ENCODE peak calls at places on chromosome 17, in four cellular contexts. One of them, this sample, is unnamed.

GRCh38 chr17:68394608-68395331 is 62.5 kb downstream of the WIPI1 start:
- DNase-seq in fibroblast of lung: no peak
- DNase-seq in GM23338: no peak
- DNase-seq in PC-9: no peak
- DNase-seq in this sample: no peak

GRCh38 chr17:49603238-49603637 is 27.6 kb downstream of the NXPH3 start:
- DNase-seq in fibroblast of lung: no peak
- DNase-seq in GM23338: no peak
- DNase-seq in PC-9: no peak
- DNase-seq in this sample: no peak

GRCh38 chr17:75267146-75267402 is 4.0 kb downstream of the MIF4GD start:
- DNase-seq in fibroblast of lung: no peak
- DNase-seq in GM23338: no peak
- DNase-seq in PC-9: no peak
- DNase-seq in this sample: no peak

GRCh38 chr17:57823469-57824401 is 26.1 kb downstream of the MRPS23 start:
- DNase-seq in fibroblast of lung: peak; percentile 51
- DNase-seq in GM23338: no peak
- DNase-seq in PC-9: no peak
- DNase-seq in this sample: no peak

GRCh38 chr17:67491009-67491677 is 114.1 kb downstream of the PITPNC1 start:
- DNase-seq in fibroblast of lung: peak; percentile 99
- DNase-seq in GM23338: peak; percentile 61
- DNase-seq in PC-9: peak; percentile 77
- DNase-seq in this sample: peak; percentile 19

GRCh38 chr17:56292628-56293027 is 139.4 kb downstream of the ANKFN1 start:
- DNase-seq in fibroblast of lung: no peak
- DNase-seq in GM23338: no peak
- DNase-seq in PC-9: no peak
- DNase-seq in this sample: no peak

GRCh38 chr17:5585814-5586558 is 1.7 kb upstream of the NLRP1 start:
- DNase-seq in fibroblast of lung: peak; percentile 26
- DNase-seq in GM23338: peak; percentile 38
- DNase-seq in PC-9: peak; percentile 15
- DNase-seq in this sample: no peak

GRCh38 chr17:2412561-2413021 is 11.7 kb upstream of the MNT start:
- DNase-seq in fibroblast of lung: peak; percentile 44
- DNase-seq in GM23338: peak; percentile 58
- DNase-seq in PC-9: no peak
- DNase-seq in this sample: no peak

GRCh38 chr17:19304209-19304608 is 58.3 kb downstream of the B9D1 start:
- DNase-seq in fibroblast of lung: peak; percentile 53
- DNase-seq in GM23338: no peak
- DNase-seq in PC-9: no peak
- DNase-seq in this sample: no peak

GRCh38 chr17:18185832-18186231 is 2.2 kb downstream of the ALKBH5 start:
- DNase-seq in fibroblast of lung: peak; percentile 9
- DNase-seq in GM23338: no peak
- DNase-seq in PC-9: no peak
- DNase-seq in this sample: no peak

GRCh38 chr17:4858880-4859260 is 25.7 kb downstream of the MINK1 start:
- DNase-seq in fibroblast of lung: no peak
- DNase-seq in GM23338: peak; percentile 40
- DNase-seq in PC-9: peak; percentile 84
- DNase-seq in this sample: peak; percentile 67

GRCh38 chr17:9424071-9424640 is 151.5 kb downstream of the STX8 start:
- DNase-seq in fibroblast of lung: no peak
- DNase-seq in GM23338: peak; percentile 84
- DNase-seq in PC-9: no peak
- DNase-seq in this sample: no peak

GRCh38 chr17:7988750-7989178 is 13.7 kb upstream of the GUCY2D start:
- DNase-seq in fibroblast of lung: peak; percentile 90
- DNase-seq in GM23338: peak; percentile 79
- DNase-seq in PC-9: peak; percentile 50
- DNase-seq in this sample: peak; percentile 57

GRCh38 chr17:17565471-17566365 is 25.8 kb downstream of the PEMT start:
- DNase-seq in fibroblast of lung: peak; percentile 19
- DNase-seq in GM23338: no peak
- DNase-seq in PC-9: no peak
- DNase-seq in this sample: no peak

GRCh38 chr17:19771971-19772630 is 24.0 kb upstream of the ALDH3A1 start:
- DNase-seq in fibroblast of lung: no peak
- DNase-seq in GM23338: no peak
- DNase-seq in PC-9: no peak
- DNase-seq in this sample: no peak

GRCh38 chr17:47742319-47743181 is 9.5 kb downstream of the TBX21 start:
- DNase-seq in fibroblast of lung: no peak
- DNase-seq in GM23338: peak; percentile 83
- DNase-seq in PC-9: no peak
- DNase-seq in this sample: no peak

GRCh38 chr17:55067697-55068439 is 99.3 kb downstream of the STXBP4 start:
- DNase-seq in fibroblast of lung: peak; percentile 17
- DNase-seq in GM23338: no peak
- DNase-seq in PC-9: no peak
- DNase-seq in this sample: no peak

GRCh38 chr17:333626-334396 is 18.8 kb downstream of the RPH3AL start:
- DNase-seq in fibroblast of lung: peak; percentile 19
- DNase-seq in GM23338: peak; percentile 57
- DNase-seq in PC-9: no peak
- DNase-seq in this sample: no peak

GRCh38 chr17:2563061-2563460 is 30.4 kb upstream of the PAFAH1B1 start:
- DNase-seq in fibroblast of lung: no peak
- DNase-seq in GM23338: no peak
- DNase-seq in PC-9: no peak
- DNase-seq in this sample: peak; percentile 95

GRCh38 chr17:2854662-2855061 is 58.4 kb downstream of the RAP1GAP2 start:
- DNase-seq in fibroblast of lung: no peak
- DNase-seq in GM23338: peak; percentile 51
- DNase-seq in PC-9: peak; percentile 34
- DNase-seq in this sample: no peak

GRCh38 chr17:9389116-9389515 is 186.5 kb downstream of the STX8 start:
- DNase-seq in fibroblast of lung: peak; percentile 56
- DNase-seq in GM23338: no peak
- DNase-seq in PC-9: peak; percentile 39
- DNase-seq in this sample: no peak

GRCh38 chr17:76940738-76941350 is 72.6 kb downstream of the MGAT5B start:
- DNase-seq in fibroblast of lung: no peak
- DNase-seq in GM23338: peak; percentile 90
- DNase-seq in PC-9: no peak
- DNase-seq in this sample: no peak

GRCh38 chr17:34616148-34616547 is 36.8 kb downstream of the TMEM132E start:
- DNase-seq in fibroblast of lung: no peak
- DNase-seq in GM23338: peak; percentile 64
- DNase-seq in PC-9: no peak
- DNase-seq in this sample: no peak

GRCh38 chr17:27797390-27798091 is 2.8 kb downstream of the NOS2 start:
- DNase-seq in fibroblast of lung: no peak
- DNase-seq in GM23338: peak; percentile 64
- DNase-seq in PC-9: no peak
- DNase-seq in this sample: no peak

GRCh38 chr17:82751571-82752370 is at the start of gene TBCD:
- DNase-seq in fibroblast of lung: peak; percentile 90
- DNase-seq in GM23338: peak; percentile 87
- DNase-seq in PC-9: peak; percentile 81
- DNase-seq in this sample: no peak
- TF ChIP-seq EZH2 in fibroblast of lung: no peak
- TF ChIP-seq EZH2 in GM23338: no peak
- TF ChIP-seq EZH2 in PC-9: no peak
- TF ChIP-seq EZH2 in this sample: no peak

DNA sequence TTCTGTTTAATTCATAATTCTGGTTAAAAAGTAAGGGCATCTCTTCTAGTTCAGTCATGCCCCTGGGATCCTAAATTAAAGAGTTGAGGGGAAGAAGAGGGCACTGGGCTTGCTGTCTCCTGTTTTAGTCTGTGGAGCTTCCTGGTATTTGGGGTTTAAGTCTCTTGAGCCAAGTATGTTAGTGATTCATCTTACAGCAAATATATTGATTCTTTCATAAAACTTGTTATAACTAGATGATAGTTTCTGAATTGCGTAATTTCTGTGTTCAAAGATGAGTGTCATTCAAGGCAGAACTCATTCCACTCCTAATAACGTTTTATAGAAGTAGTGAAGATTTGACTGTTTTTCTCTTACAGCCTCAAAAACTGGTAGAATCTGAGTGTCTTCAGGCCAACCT is 1.7 kb downstream of the TXNDC17 start:
- DNase-seq in fibroblast of lung: no peak
- DNase-seq in GM23338: no peak
- DNase-seq in PC-9: no peak
- DNase-seq in this sample: no peak
- H3K79me2 ChIP-seq in fibroblast of lung: peaks cover 47% of the 10 kb centered on the region
- H3K79me2 ChIP-seq in GM23338: peaks cover 55% of the 10 kb centered on the region
- H3K79me2 ChIP-seq in PC-9: peaks cover 82% of the 10 kb centered on the region
- H3K79me2 ChIP-seq in this sample: peaks cover 70% of the 10 kb centered on the region

DNA sequence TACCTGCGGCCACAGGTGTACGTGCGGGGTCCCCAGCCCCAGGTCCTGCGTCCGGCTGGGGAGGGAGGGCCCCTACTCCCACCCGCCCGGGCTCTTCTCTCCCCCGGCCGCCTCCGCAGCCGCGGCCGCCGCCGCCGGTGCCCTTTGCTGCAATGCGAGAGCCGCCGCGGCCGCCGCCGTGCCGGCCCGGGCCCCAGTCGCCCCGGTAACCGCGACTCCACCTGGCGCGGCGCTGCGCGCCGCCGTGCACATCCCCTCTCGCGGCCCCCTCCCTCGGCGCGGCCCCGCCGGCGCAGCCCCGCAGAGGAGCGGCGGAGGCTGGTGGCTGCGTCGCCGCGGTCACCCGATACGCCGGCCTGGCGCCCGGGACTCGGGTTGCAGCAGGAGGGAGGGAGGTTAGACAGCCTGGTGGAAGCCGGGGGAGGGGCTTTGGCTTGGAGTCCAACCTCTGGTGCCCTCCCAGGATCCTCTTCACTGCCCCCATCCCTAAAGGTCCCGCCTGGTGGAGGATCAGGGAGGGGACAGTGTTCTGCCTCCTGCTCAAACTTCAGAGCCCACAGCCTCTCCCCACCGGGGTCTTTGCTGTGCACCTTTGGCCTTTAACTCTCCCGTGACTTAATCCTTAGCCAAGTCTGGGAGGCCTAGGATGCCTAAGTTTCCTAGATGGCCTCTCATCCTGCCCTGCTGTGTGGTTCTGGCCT is 32.9 kb downstream of the SRCIN1 start:
- DNase-seq in fibroblast of lung: no peak
- DNase-seq in GM23338: peak; percentile 77
- DNase-seq in PC-9: peak; percentile 47
- DNase-seq in this sample: no peak
- TF ChIP-seq EZH2 in fibroblast of lung: peak; percentile 99
- TF ChIP-seq EZH2 in GM23338: no peak
- TF ChIP-seq EZH2 in PC-9: no peak
- TF ChIP-seq EZH2 in this sample: peak; percentile 98

GRCh38 chr17:78728495-78728894 is 53.6 kb downstream of the CYTH1 start:
- DNase-seq in fibroblast of lung: no peak
- DNase-seq in GM23338: no peak
- DNase-seq in PC-9: no peak
- DNase-seq in this sample: no peak
- H3K79me2 ChIP-seq in fibroblast of lung: no peaks in the 10 kb centered on the region
- H3K79me2 ChIP-seq in GM23338: peaks cover 32% of the 10 kb centered on the region
- H3K79me2 ChIP-seq in PC-9: peaks cover 49% of the 10 kb centered on the region
- H3K79me2 ChIP-seq in this sample: peaks cover 85% of the 10 kb centered on the region

DNA sequence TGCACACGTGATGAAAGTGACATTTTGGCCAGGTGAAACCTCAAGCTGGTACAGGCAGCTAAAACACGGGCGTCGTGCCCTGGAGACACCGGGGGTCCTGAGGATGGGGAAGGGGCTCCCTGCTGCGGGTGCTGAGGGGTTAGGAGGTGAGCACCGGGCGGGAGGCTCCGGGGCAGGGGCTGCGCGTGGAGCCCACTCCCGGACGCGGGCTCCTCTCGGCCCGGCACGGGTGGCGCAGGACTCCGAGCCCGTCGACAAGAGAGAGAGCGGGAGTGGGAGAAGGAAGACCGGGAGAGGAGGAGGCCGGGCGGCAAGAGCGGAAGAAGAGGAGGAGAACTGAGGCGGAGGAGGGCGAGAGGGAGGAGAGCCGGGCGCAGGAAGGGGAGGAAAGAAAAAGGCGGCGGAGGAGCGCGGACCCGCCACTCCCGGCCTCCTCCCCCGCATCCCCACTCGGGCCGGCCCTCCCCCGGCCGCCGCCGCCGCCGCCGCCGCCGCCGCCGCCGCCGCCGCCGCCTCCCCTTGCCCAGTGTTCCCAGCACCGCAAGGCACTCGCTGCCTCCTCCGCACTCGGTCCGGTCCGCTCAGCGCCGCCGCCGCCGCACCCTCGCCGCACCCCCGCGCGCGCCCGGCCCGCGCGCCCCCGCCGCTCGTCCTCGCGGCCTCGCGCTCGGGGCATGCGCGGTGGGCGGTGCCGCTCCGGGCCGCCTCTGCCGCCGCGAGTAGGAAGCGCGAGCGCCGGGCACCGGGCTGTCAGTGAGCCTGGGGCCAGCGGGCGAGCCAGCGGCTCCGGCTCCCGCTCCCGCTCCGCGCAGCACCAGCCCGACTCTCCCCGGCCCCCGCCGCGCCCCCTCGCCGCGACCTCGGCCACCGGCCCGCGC is at the start of gene PRKCA:
- DNase-seq in fibroblast of lung: peak; percentile 72
- DNase-seq in GM23338: peak; percentile 82
- DNase-seq in PC-9: peak; percentile 83
- DNase-seq in this sample: no peak
- TF ChIP-seq EZH2 in fibroblast of lung: no peak
- TF ChIP-seq EZH2 in GM23338: no peak
- TF ChIP-seq EZH2 in PC-9: no peak
- TF ChIP-seq EZH2 in this sample: no peak

GRCh38 chr17:30600830-30601494 is 123.8 kb downstream of the GOSR1 start:
- DNase-seq in fibroblast of lung: peak; percentile 22
- DNase-seq in GM23338: peak; percentile 27
- DNase-seq in PC-9: peak; percentile 9
- DNase-seq in this sample: no peak
- H3K79me2 ChIP-seq in fibroblast of lung: peaks cover 28% of the 10 kb centered on the region
- H3K79me2 ChIP-seq in GM23338: peaks cover 49% of the 10 kb centered on the region
- H3K79me2 ChIP-seq in PC-9: peaks cover 37% of the 10 kb centered on the region
- H3K79me2 ChIP-seq in this sample: peaks cover 30% of the 10 kb centered on the region

DNA sequence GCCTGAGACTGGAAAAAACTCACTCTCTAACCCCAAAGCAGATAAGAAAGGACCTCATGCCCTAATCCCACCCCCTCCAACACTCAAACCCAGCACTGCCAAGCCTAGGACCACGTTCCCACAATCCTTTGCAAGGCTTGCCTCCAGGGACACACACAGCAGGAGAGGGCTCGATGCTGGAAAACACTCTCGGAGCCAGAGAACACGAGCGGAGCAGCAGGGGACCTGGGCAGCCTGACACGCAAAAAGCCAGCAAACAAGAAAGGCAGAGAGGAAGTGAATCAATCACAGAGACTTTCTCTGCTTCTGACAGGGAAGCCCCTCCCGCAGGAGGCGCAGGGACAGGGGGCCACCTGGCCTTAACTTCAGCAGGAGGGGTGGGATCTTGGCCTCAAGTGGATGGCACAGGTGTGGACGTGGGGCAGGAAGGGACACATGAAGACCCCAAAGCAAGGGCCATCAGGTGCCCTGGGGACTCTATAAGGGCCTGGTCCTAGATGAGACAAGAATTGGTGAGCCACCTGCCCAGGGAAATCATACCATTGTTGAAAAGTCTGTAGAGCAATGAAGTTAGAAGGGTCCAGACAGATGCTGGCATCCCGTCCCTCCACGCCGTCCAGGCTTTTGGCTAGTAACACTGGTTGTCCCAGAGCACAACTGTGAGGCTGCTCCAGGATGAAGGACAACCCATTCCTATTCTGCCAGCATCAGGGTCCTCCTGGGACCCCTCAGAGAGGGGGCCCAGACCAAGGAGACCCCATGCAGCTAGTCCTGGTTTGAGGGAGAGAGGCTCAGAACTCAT is 2.3 kb downstream of the SDK2 start:
- DNase-seq in fibroblast of lung: no peak
- DNase-seq in GM23338: no peak
- DNase-seq in PC-9: no peak
- DNase-seq in this sample: no peak
- TF ChIP-seq EZH2 in fibroblast of lung: no peak
- TF ChIP-seq EZH2 in GM23338: no peak
- TF ChIP-seq EZH2 in PC-9: no peak
- TF ChIP-seq EZH2 in this sample: no peak

This sample was measured in keratinocyte.